ENCODE peak calls at places on chromosomes 11 and 22, in five cellular contexts. O is body of pancreas, F is heart right ventricle, A is spleen, D is kidney. T is an unnamed sample. For H3K9me3, the result is how much of the 10 kb centered on the place peaks cover.

GRCh38 chr22:46262449-46263207 is 515 bp downstream of the PKDREJ start:
- DNase-seq in O (peak), F (peak), A (peak), D (peak), T (no peak)

GRCh38 chr22:28019360-28019759 is 100.3 kb upstream of the PITPNB start:
- DNase-seq in O (peak), F (no peak), A (peak), D (peak), T (no peak)

GRCh38 chr11:77471520-77472234 is 2.2 kb downstream of the PAK1 start:
- DNase-seq in O (peak), F (no peak), A (no peak), D (no peak), T (no peak)

GRCh38 chr22:49372530-49373288 is 455.0 kb downstream of the BRD1 start:
- DNase-seq in O (no peak), F (no peak), A (peak), D (peak), T (no peak)

GRCh38 chr11:4626207-4627105 is 10.8 kb upstream of the OR51D1 start:
- DNase-seq in O (peak), F (peak), A (no peak), D (no peak), T (peak)

GRCh38 chr11:69480547-69481392 is 693 bp upstream of the LINC01488 start:
- DNase-seq in O (peak), F (peak), A (peak), D (peak), T (no peak)

GRCh38 chr11:39681428-39681827 is 1778.0 kb downstream of the LRRC4C start:
- DNase-seq in O (no peak), F (no peak), A (no peak), D (no peak), T (no peak)

GRCh38 chr11:119486691-119487259 is 63.8 kb upstream of the THY1 start:
- DNase-seq in O (no peak), F (no peak), A (no peak), D (peak), T (no peak)

GRCh38 chr11:109264128-109264527 is 157.9 kb upstream of the C11orf87 start:
- DNase-seq in O (peak), F (no peak), A (no peak), D (no peak), T (no peak)

GRCh38 chr11:111422494-111423249 is 43.6 kb upstream of the POU2AF1 start:
- DNase-seq in O (peak), F (no peak), A (peak), D (no peak), T (no peak)

GRCh38 chr22:29870574-29870973 is 12.4 kb upstream of the MTMR3 start:
- DNase-seq in O (no peak), F (no peak), A (no peak), D (no peak), T (no peak)

GRCh38 chr11:78030429-78031325 is 7.6 kb upstream of the KCTD14 start:
- DNase-seq in O (peak), F (peak), A (no peak), D (peak), T (no peak)

GRCh38 chr11:130598433-130598832 is 150.0 kb downstream of the ADAMTS15 start:
- DNase-seq in O (no peak), F (no peak), A (no peak), D (peak), T (no peak)

GRCh38 chr11:16632295-16633200 is 105.9 kb upstream of the C11orf58 start:
- DNase-seq in O (no peak), F (no peak), A (no peak), D (no peak), T (no peak)

GRCh38 chr22:35539910-35540599 is 576 bp upstream of the RASD2 start:
- DNase-seq in O (peak), F (peak), A (peak), D (peak), T (no peak)

GRCh38 chr11:35247428-35247827 is 108.5 kb downstream of the CD44 start:
- DNase-seq in O (no peak), F (no peak), A (peak), D (no peak), T (no peak)

GRCh38 chr22:36659762-36660509 is 43.6 kb downstream of the CACNG2 start:
- DNase-seq in O (peak), F (peak), A (peak), D (peak), T (peak)

GRCh38 chr11:59801981-59802638 is 8.5 kb downstream of the MRPL16 start:
- DNase-seq in O (peak), F (peak), A (no peak), D (no peak), T (no peak)

GRCh38 chr11:7484645-7485044 is 661 bp upstream of the OLFML1 start:
- DNase-seq in O (no peak), F (no peak), A (no peak), D (no peak), T (no peak)

GRCh38 chr11:76604652-76605241 is 65.8 kb downstream of the LRRC32 start:
- DNase-seq in O (peak), F (peak), A (no peak), D (no peak), T (no peak)

GRCh38 chr11:69270929-69271328 is 23.0 kb upstream of the MYEOV start:
- DNase-seq in O (no peak), F (no peak), A (no peak), D (peak), T (no peak)

GRCh38 chr22:45251828-45252227 is 11.1 kb upstream of the KIAA0930 start:
- DNase-seq in O (no peak), F (no peak), A (no peak), D (no peak), T (no peak)

GRCh38 chr11:128931661-128932060 is 11.0 kb downstream of the TP53AIP1 start:
- DNase-seq in O (no peak), F (no peak), A (no peak), D (no peak), T (no peak)

GRCh38 chr22:34812631-34813030 is 253.3 kb upstream of the ISX start:
- DNase-seq in O (no peak), F (no peak), A (no peak), D (no peak), T (no peak)

GRCh38 chr11:111000400-111001090 is 245.0 kb upstream of the POU2AF2 start:
- DNase-seq in O (no peak), F (no peak), A (no peak), D (no peak), T (no peak)

GRCh38 chr11:4181780-4182721 is 87.5 kb downstream of the RRM1 start:
- DNase-seq in O (peak), F (peak), A (peak), D (peak), T (peak)

GRCh38 chr22:17379939-17380710 is 10.9 kb downstream of the CECR2 start:
- DNase-seq in O (no peak), F (no peak), A (no peak), D (no peak), T (no peak)

GRCh38 chr11:131977231-131977630 is 606.8 kb downstream of the NTM start:
- DNase-seq in O (no peak), F (no peak), A (no peak), D (no peak), T (no peak)

GRCh38 chr22:40323681-40324083 is 22.6 kb upstream of the ADSL start:
- DNase-seq in O (no peak), F (no peak), A (no peak), D (no peak), T (no peak)

GRCh38 chr11:129440028-129440630 is 64.5 kb downstream of the BARX2 start:
- DNase-seq in O (peak), F (no peak), A (no peak), D (peak), T (no peak)

GRCh38 chr11:44766112-44766971 is 39.6 kb downstream of the TSPAN18 start:
- DNase-seq in O (peak), F (peak), A (no peak), D (no peak), T (peak)

GRCh38 chr11:27520226-27520625 is 13.7 kb upstream of the LIN7C start:
- DNase-seq in O (no peak), F (no peak), A (no peak), D (no peak), T (no peak)

GRCh38 chr11:117187428-117187798 is 8.9 kb downstream of the SIDT2 start:
- DNase-seq in O (no peak), F (no peak), A (peak), D (peak), T (no peak)

GRCh38 chr11:106728861-106729260 is 289.4 kb downstream of the GUCY1A2 start:
- DNase-seq in O (no peak), F (no peak), A (no peak), D (no peak), T (no peak)

GRCh38 chr11:76644591-76644990 is 26.0 kb downstream of the LRRC32 start:
- DNase-seq in O (no peak), F (no peak), A (no peak), D (no peak), T (no peak)

GRCh38 chr22:38038426-38038825 is 18.8 kb upstream of the PICK1 start:
- DNase-seq in O (no peak), F (no peak), A (no peak), D (no peak), T (no peak)

GRCh38 chr11:67601098-67601497 is 5.6 kb upstream of the NDUFV1 start:
- DNase-seq in O (no peak), F (no peak), A (no peak), D (no peak), T (no peak)
- H3K9me3 ChIP-seq in O (under half), F (under half), A (under half), D (under half), T (under half)

GRCh38 chr22:19576460-19577421 is 52.5 kb upstream of the CLDN5 start:
- DNase-seq in O (no peak), F (peak), A (no peak), D (no peak), T (no peak)

GRCh38 chr22:19578180-19579004 is 54.2 kb upstream of the CLDN5 start:
- DNase-seq in O (no peak), F (no peak), A (no peak), D (no peak), T (no peak)

GRCh38 chr22:19579113-19579811 is 55.1 kb upstream of the CLDN5 start:
- DNase-seq in O (no peak), F (no peak), A (no peak), D (no peak), T (no peak)

GRCh38 chr22:19579880-19580279 is 55.7 kb upstream of the CLDN5 start:
- DNase-seq in O (no peak), F (peak), A (no peak), D (peak), T (no peak)

GRCh38 chr22:19577422-19577966 is 53.3 kb upstream of the CLDN5 start:
- DNase-seq in O (no peak), F (no peak), A (no peak), D (no peak), T (no peak)
- H3K27ac ChIP-seq in O (no peak), F (peak), A (no peak), D (no peak), T (no peak)

GRCh38 chr22:47422736-47423135 is 660.3 kb downstream of the TBC1D22A start:
- DNase-seq in O (no peak), F (no peak), A (no peak), D (no peak), T (no peak)

GRCh38 chr22:47421846-47422245 is 659.4 kb downstream of the TBC1D22A start:
- DNase-seq in O (no peak), F (no peak), A (no peak), D (no peak), T (no peak)

GRCh38 chr22:47420211-47420610 is 657.8 kb downstream of the TBC1D22A start:
- DNase-seq in O (no peak), F (no peak), A (no peak), D (no peak), T (no peak)

GRCh38 chr22:47423266-47423665 is 660.8 kb downstream of the TBC1D22A start:
- DNase-seq in O (no peak), F (no peak), A (no peak), D (no peak), T (no peak)

DNA sequence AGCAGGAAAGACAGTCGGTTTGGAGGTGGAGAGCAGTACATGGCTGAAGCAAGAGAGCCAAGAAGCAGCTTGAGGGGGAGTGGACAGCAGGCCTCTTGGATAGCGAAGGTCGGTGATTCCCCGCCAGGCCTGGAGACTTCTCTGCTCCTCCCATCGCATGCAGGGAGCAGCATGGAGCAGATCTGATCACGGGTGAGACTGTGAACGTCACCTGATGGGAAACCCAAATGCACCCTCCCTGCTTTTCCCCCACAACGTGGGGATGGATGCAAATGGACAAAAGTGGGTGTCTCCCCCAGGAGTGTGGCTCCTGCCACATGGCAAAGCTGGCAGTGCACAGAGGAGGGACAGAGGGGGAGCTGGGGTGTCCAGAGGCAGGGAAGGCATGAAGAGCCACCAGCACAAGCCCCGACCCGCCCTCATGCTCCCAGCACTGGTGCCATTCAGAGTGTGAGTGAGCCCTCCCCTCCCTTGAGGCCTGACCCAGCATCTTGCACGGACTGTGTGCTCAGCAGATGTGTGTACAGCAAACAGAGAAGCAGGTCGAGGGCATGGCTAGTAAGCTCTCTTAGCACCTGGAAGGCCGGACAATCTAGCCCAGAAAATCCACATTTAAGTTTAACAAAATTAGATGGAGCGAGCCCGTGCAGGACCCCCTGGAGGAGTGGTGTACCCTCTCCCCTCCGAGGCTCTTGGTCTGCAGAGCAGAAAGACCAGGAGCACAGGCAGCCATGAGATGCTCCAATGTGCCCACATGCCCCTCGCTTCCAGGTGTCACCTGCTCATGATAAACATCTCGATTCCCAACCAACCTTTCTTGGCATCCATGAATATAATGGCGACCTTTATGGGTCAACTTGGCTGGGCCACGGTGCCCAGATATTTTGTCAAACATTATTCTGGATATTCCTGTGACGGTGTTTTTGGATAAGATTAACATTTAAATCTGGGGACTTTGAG is 661.7 kb downstream of the TBC1D22A start:
- DNase-seq in O (no peak), F (no peak), A (no peak), D (no peak), T (no peak)
- H3K9me3 ChIP-seq in O (under half), F (under half), A (under half), D (under half), T (under half)

GRCh38 chr11:610146-610801 is 5.5 kb downstream of the IRF7 start:
- DNase-seq in O (no peak), F (no peak), A (no peak), D (peak), T (no peak)

GRCh38 chr11:607971-608659 is 7.6 kb downstream of the IRF7 start:
- DNase-seq in O (no peak), F (no peak), A (no peak), D (peak), T (no peak)

GRCh38 chr11:608751-609354 is 6.9 kb downstream of the IRF7 start:
- DNase-seq in O (no peak), F (peak), A (no peak), D (peak), T (no peak)

GRCh38 chr11:611001-611996 is 4.5 kb downstream of the IRF7 start:
- DNase-seq in O (no peak), F (no peak), A (no peak), D (peak), T (no peak)

GRCh38 chr11:609355-609811 is 6.4 kb downstream of the IRF7 start:
- DNase-seq in O (no peak), F (no peak), A (no peak), D (peak), T (no peak)
- H3K27ac ChIP-seq in O (no peak), F (no peak), A (peak), D (no peak), T (no peak)

GRCh38 chr22:47551438-47551788 is 789.0 kb downstream of the TBC1D22A start:
- DNase-seq in O (no peak), F (no peak), A (no peak), D (no peak), T (no peak)

GRCh38 chr22:47550524-47551437 is 788.3 kb downstream of the TBC1D22A start:
- DNase-seq in O (no peak), F (no peak), A (no peak), D (no peak), T (no peak)

GRCh38 chr22:47552024-47552423 is 789.6 kb downstream of the TBC1D22A start:
- DNase-seq in O (no peak), F (no peak), A (no peak), D (no peak), T (no peak)

GRCh38 chr22:47553436-47553835 is 791.0 kb downstream of the TBC1D22A start:
- DNase-seq in O (no peak), F (no peak), A (no peak), D (no peak), T (no peak)

GRCh38 chr22:47552541-47553205 is 790.2 kb downstream of the TBC1D22A start:
- DNase-seq in O (no peak), F (no peak), A (no peak), D (peak), T (no peak)
- H3K9me3 ChIP-seq in O (under half), F (under half), A (under half), D (under half), T (half or more)